ENCODE peak calls at places on chromosome X, in seven cellular contexts. One of them, this sample, is unnamed.

GRCh38 chrX:54807524-54808108 is at the start of gene MAGED2:
- DNase-seq in H1: no peak
- DNase-seq in HCT116: no peak
- DNase-seq in GM12878: no peak
- DNase-seq in HepG2: no peak
- DNase-seq in K562: peak
- DNase-seq in SK-N-SH: peak
- DNase-seq in this sample: no peak

GRCh38 chrX:119374736-119375135 is 24.4 kb upstream of the SLC25A43 start:
- DNase-seq in K562: no peak
- DNase-seq in SK-N-SH: no peak
- DNase-seq in GM12878: no peak
- DNase-seq in HCT116: no peak
- DNase-seq in HepG2: no peak
- DNase-seq in H1: no peak
- DNase-seq in this sample: no peak

GRCh38 chrX:145821291-145821897 is 3.8 kb downstream of the SLITRK2 start:
- DNase-seq in H1: peak
- DNase-seq in HCT116: no peak
- DNase-seq in HepG2: no peak
- DNase-seq in K562: no peak
- DNase-seq in SK-N-SH: no peak
- DNase-seq in GM12878: no peak
- DNase-seq in this sample: peak

GRCh38 chrX:21490341-21490740 is 116.1 kb downstream of the CNKSR2 start:
- DNase-seq in HepG2: no peak
- DNase-seq in HCT116: no peak
- DNase-seq in H1: no peak
- DNase-seq in K562: no peak
- DNase-seq in SK-N-SH: no peak
- DNase-seq in GM12878: no peak
- DNase-seq in this sample: no peak

GRCh38 chrX:1618689-1619088 is 3.8 kb downstream of the ASMT start:
- DNase-seq in HepG2: no peak
- DNase-seq in K562: no peak
- DNase-seq in SK-N-SH: no peak
- DNase-seq in H1: peak
- DNase-seq in GM12878: no peak
- DNase-seq in HCT116: no peak
- DNase-seq in this sample: no peak

GRCh38 chrX:49106930-49107329 is 16.6 kb downstream of the GPKOW start:
- DNase-seq in K562: no peak
- DNase-seq in GM12878: no peak
- DNase-seq in H1: no peak
- DNase-seq in HCT116: no peak
- DNase-seq in HepG2: peak
- DNase-seq in SK-N-SH: peak
- DNase-seq in this sample: peak

GRCh38 chrX:133538148-133538547 is 122.9 kb upstream of the GPC4 start:
- DNase-seq in SK-N-SH: no peak
- DNase-seq in HepG2: no peak
- DNase-seq in HCT116: no peak
- DNase-seq in K562: no peak
- DNase-seq in GM12878: no peak
- DNase-seq in H1: no peak
- DNase-seq in this sample: no peak

GRCh38 chrX:21509912-21510311 is 135.7 kb downstream of the CNKSR2 start:
- DNase-seq in HCT116: no peak
- DNase-seq in GM12878: no peak
- DNase-seq in K562: no peak
- DNase-seq in SK-N-SH: no peak
- DNase-seq in HepG2: no peak
- DNase-seq in H1: no peak
- DNase-seq in this sample: no peak

GRCh38 chrX:65706041-65706828 is 38.8 kb downstream of the MSN start:
- DNase-seq in SK-N-SH: no peak
- DNase-seq in K562: peak
- DNase-seq in GM12878: no peak
- DNase-seq in HepG2: no peak
- DNase-seq in HCT116: no peak
- DNase-seq in H1: no peak
- DNase-seq in this sample: no peak

GRCh38 chrX:151970661-151971060 is 3.8 kb downstream of the GABRE start:
- DNase-seq in K562: no peak
- DNase-seq in H1: no peak
- DNase-seq in SK-N-SH: no peak
- DNase-seq in GM12878: no peak
- DNase-seq in HCT116: no peak
- DNase-seq in HepG2: peak
- DNase-seq in this sample: no peak

GRCh38 chrX:131818297-131818936 is 204.7 kb upstream of the STK26 start:
- DNase-seq in HCT116: no peak
- DNase-seq in GM12878: no peak
- DNase-seq in SK-N-SH: no peak
- DNase-seq in H1: no peak
- DNase-seq in HepG2: no peak
- DNase-seq in K562: no peak
- DNase-seq in this sample: no peak

GRCh38 chrX:107857815-107858214 is 32.1 kb downstream of the MID2 start:
- DNase-seq in SK-N-SH: no peak
- DNase-seq in H1: no peak
- DNase-seq in HCT116: no peak
- DNase-seq in GM12878: no peak
- DNase-seq in K562: no peak
- DNase-seq in HepG2: no peak
- DNase-seq in this sample: no peak

GRCh38 chrX:16223385-16223784 is 56.1 kb downstream of the MAGEB17 start:
- DNase-seq in SK-N-SH: no peak
- DNase-seq in HepG2: no peak
- DNase-seq in GM12878: no peak
- DNase-seq in HCT116: no peak
- DNase-seq in H1: no peak
- DNase-seq in K562: no peak
- DNase-seq in this sample: no peak

GRCh38 chrX:68508799-68509198 is 9.9 kb downstream of the YIPF6 start:
- DNase-seq in H1: no peak
- DNase-seq in GM12878: no peak
- DNase-seq in K562: peak
- DNase-seq in HCT116: no peak
- DNase-seq in HepG2: no peak
- DNase-seq in SK-N-SH: no peak
- DNase-seq in this sample: no peak

GRCh38 chrX:36963852-36964251 is 44.3 kb upstream of the FAM47C start:
- DNase-seq in GM12878: no peak
- DNase-seq in SK-N-SH: no peak
- DNase-seq in K562: no peak
- DNase-seq in HepG2: no peak
- DNase-seq in HCT116: no peak
- DNase-seq in H1: no peak
- DNase-seq in this sample: no peak
- TF ChIP-seq JUND in GM12878: no peak
- TF ChIP-seq JUND in SK-N-SH: no peak
- TF ChIP-seq JUND in K562: no peak
- TF ChIP-seq JUND in HepG2: no peak
- TF ChIP-seq JUND in HCT116: no peak
- TF ChIP-seq JUND in H1: no peak
- TF ChIP-seq JUND in this sample: no peak

GRCh38 chrX:154380153-154380552 is 1.1 kb downstream of the EMD start:
- DNase-seq in K562: no peak
- DNase-seq in H1: no peak
- DNase-seq in HCT116: no peak
- DNase-seq in GM12878: no peak
- DNase-seq in HepG2: no peak
- DNase-seq in SK-N-SH: no peak
- DNase-seq in this sample: no peak

GRCh38 chrX:154379569-154379951 is 465 bp downstream of the EMD start:
- DNase-seq in HCT116: no peak
- DNase-seq in SK-N-SH: no peak
- DNase-seq in HepG2: no peak
- DNase-seq in H1: no peak
- DNase-seq in GM12878: no peak
- DNase-seq in K562: no peak
- DNase-seq in this sample: no peak

GRCh38 chrX:154378799-154379568 is at the start of gene EMD:
- DNase-seq in K562: peak
- DNase-seq in GM12878: peak
- DNase-seq in H1: peak
- DNase-seq in SK-N-SH: peak
- DNase-seq in HepG2: peak
- DNase-seq in HCT116: peak
- DNase-seq in this sample: peak

GRCh38 chrX:154376768-154377167 is 2.3 kb upstream of the EMD start:
- DNase-seq in SK-N-SH: no peak
- DNase-seq in K562: no peak
- DNase-seq in H1: no peak
- DNase-seq in HCT116: no peak
- DNase-seq in HepG2: no peak
- DNase-seq in GM12878: no peak
- DNase-seq in this sample: no peak

DNA sequence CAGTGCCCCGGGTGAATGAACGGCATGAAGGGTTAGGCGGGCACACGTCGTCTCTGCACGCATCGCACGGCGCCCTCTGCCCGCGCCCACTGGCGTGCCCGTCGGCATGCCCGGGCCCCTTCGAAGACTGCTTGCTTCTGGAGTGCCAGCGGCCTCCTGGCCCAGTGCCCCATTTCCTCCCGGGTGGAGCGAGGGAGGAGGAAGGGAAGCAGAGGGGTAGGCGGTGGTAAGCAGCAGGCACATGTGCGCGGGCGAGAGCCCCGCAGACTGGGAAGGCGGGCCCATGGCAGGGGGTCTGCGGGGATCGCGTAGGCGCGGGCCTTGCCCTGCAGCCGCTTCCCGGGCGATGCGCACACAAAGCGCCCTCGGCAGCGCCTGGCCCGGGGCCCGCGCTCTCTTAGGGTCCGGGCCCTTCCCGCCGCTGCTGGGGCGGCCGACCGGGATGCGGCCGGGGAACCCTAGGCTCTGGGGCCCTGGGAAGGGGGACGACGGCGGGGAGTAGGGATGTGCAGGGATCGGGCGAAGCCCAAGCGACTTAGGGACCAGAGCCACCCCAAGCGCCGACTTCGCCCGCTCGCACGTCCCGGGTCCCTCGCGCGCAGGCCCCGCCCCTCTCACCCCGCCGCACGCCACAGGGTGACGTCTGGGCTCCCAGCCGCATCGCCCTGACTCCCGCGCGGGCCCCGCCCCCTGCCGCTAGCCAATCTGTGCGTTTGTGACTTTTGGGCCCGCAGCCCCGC is 866 bp upstream of the EMD start:
- DNase-seq in GM12878: no peak
- DNase-seq in H1: no peak
- DNase-seq in HCT116: no peak
- DNase-seq in HepG2: no peak
- DNase-seq in K562: peak
- DNase-seq in SK-N-SH: peak
- DNase-seq in this sample: peak
- TF ChIP-seq JUND in GM12878: no peak
- TF ChIP-seq JUND in H1: no peak
- TF ChIP-seq JUND in HCT116: no peak
- TF ChIP-seq JUND in HepG2: no peak
- TF ChIP-seq JUND in K562: no peak
- TF ChIP-seq JUND in SK-N-SH: no peak
- TF ChIP-seq JUND in this sample: no peak

GRCh38 chrX:104193485-104193884 is 27.2 kb downstream of the FAM199X start:
- DNase-seq in GM12878: no peak
- DNase-seq in HCT116: no peak
- DNase-seq in SK-N-SH: no peak
- DNase-seq in HepG2: no peak
- DNase-seq in K562: no peak
- DNase-seq in H1: no peak
- DNase-seq in this sample: no peak

GRCh38 chrX:104195013-104195412 is 28.8 kb downstream of the FAM199X start:
- DNase-seq in K562: no peak
- DNase-seq in GM12878: no peak
- DNase-seq in H1: no peak
- DNase-seq in SK-N-SH: no peak
- DNase-seq in HepG2: no peak
- DNase-seq in HCT116: no peak
- DNase-seq in this sample: no peak

GRCh38 chrX:104189862-104190261 is 23.6 kb downstream of the FAM199X start:
- DNase-seq in GM12878: no peak
- DNase-seq in SK-N-SH: no peak
- DNase-seq in HepG2: no peak
- DNase-seq in HCT116: no peak
- DNase-seq in H1: no peak
- DNase-seq in K562: no peak
- DNase-seq in this sample: no peak

DNA sequence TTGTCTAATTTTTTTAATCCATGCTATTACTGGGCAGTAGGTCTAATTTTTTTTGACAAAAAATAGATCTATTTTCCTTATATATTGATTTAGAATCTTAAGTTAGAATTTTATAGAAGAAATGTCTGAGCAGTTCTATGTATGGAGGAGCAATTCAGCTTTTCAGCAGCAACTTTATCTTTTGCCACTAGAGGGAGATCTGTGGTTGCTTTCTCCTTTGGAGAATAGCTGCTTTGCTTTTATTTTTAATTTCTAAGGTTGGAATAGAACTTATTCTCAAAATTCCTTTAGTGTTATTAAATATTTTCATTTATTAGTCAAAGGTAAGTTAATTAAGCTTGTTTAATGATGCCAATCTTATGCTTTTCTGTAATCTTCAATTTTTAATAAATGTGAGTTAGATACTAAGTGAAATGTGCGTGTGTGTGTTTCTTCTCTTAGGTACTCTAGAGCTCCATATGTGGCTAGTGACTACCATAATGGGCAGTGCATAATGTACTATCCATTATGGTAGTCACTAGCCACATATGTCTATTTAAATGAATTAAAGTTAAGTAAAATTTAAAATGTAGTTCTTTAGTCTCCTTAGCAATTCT is 29.3 kb downstream of the FAM199X start:
- DNase-seq in GM12878: no peak
- DNase-seq in HepG2: peak
- DNase-seq in SK-N-SH: peak
- DNase-seq in HCT116: peak
- DNase-seq in H1: no peak
- DNase-seq in K562: peak
- DNase-seq in this sample: peak
- TF ChIP-seq JUND in GM12878: no peak
- TF ChIP-seq JUND in HepG2: no peak
- TF ChIP-seq JUND in SK-N-SH: no peak
- TF ChIP-seq JUND in HCT116: no peak
- TF ChIP-seq JUND in H1: no peak
- TF ChIP-seq JUND in K562: no peak
- TF ChIP-seq JUND in this sample: no peak

DNA sequence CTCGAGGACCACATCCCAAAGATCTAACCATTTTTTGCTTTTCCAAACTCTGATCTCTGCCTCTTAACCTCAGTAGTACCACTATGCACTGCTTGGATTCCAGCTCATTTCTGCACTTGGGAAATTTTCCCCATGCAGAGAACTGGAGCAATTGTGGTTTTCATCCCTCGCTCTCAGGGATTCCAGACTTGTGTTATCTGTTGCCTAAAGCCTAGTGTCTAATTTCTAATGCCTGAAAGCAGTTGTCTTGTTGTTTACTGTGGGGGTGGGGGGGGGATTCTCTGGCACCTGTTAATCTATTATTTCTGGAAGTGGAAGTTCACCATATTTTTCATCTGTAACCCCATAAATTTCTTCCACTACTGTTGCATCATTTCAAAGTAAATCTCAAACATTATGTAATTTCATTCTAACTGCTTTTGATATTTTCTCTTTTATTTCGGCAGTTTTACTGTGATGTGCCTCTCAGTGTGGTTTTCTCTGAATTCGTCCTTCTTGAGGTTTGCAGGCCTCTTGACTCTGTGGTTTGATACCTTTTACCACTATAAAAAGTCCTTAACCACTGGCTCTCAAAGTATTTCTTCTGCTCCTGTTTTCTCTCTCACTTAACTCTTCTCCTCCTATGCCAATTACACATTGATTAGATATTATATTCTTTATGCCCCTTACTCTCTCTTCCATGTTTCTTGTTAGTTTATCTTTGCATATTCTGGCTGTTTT is 205.6 kb upstream of the EOLA2 start:
- DNase-seq in GM12878: no peak
- DNase-seq in HCT116: no peak
- DNase-seq in HepG2: no peak
- DNase-seq in K562: no peak
- DNase-seq in H1: no peak
- DNase-seq in SK-N-SH: no peak
- DNase-seq in this sample: no peak
- TF ChIP-seq JUND in GM12878: no peak
- TF ChIP-seq JUND in HCT116: no peak
- TF ChIP-seq JUND in HepG2: no peak
- TF ChIP-seq JUND in K562: no peak
- TF ChIP-seq JUND in H1: no peak
- TF ChIP-seq JUND in SK-N-SH: no peak
- TF ChIP-seq JUND in this sample: no peak

This sample was measured in T47D.